ENCODE peak calls at places on chromosome 2, in nine cellular contexts. I, O, A, V, S, P, Y, W and H are unnamed samples.

GRCh38 chr2:152228215-152228614 is 52.7 kb upstream of the STAM2 start:
- DNase-seq in I (no peak), O (no peak), A (no peak), V (no peak), S (no peak), P (no peak), Y (no peak), W (no peak), H (no peak)

GRCh38 chr2:228181098-228182019 is at the start of gene SPHKAP:
- DNase-seq in I (no peak), O (peak; percentile 60), A (no peak), V (peak; percentile 16), S (peak; percentile 78), P (no peak), Y (peak; percentile 87), W (peak; percentile 17), H (peak; percentile 57)

GRCh38 chr2:116716444-116716843 is 1098.0 kb upstream of the DDX18 start:
- DNase-seq in I (no peak), O (no peak), A (no peak), V (no peak), S (no peak), P (no peak), Y (no peak), W (no peak), H (no peak)

GRCh38 chr2:147594038-147594437 is 250.8 kb upstream of the ACVR2A start:
- DNase-seq in I (no peak), O (no peak), A (no peak), V (no peak), S (no peak), P (no peak), Y (no peak), W (no peak), H (no peak)

GRCh38 chr2:98346259-98347236 is at the start of gene CNGA3:
- DNase-seq in I (peak; percentile 71), O (peak; percentile 18), A (no peak), V (no peak), S (peak; percentile 75), P (no peak), Y (peak; percentile 88), W (peak; percentile 50), H (no peak)

GRCh38 chr2:153232474-153232873 is 246.1 kb downstream of the RPRM start:
- DNase-seq in I (no peak), O (no peak), A (no peak), V (no peak), S (no peak), P (no peak), Y (peak; percentile 45), W (no peak), H (no peak)

GRCh38 chr2:240687045-240687740 is 4.5 kb upstream of the AQP12A start:
- DNase-seq in I (peak; percentile 60), O (no peak), A (no peak), V (no peak), S (no peak), P (no peak), Y (no peak), W (no peak), H (no peak)

GRCh38 chr2:120793682-120794403 is 58.2 kb downstream of the GLI2 start:
- DNase-seq in I (no peak), O (no peak), A (no peak), V (no peak), S (no peak), P (no peak), Y (no peak), W (no peak), H (no peak)

GRCh38 chr2:79993144-79993543 is 311.4 kb downstream of the LRRTM1 start:
- DNase-seq in I (no peak), O (no peak), A (no peak), V (no peak), S (no peak), P (no peak), Y (no peak), W (no peak), H (no peak)

GRCh38 chr2:219440388-219441256 is 6.0 kb downstream of the SPEG start:
- DNase-seq in I (no peak), O (no peak), A (no peak), V (peak; percentile 14), S (no peak), P (no peak), Y (peak; percentile 40), W (no peak), H (no peak)

GRCh38 chr2:219443697-219444023 is 9.0 kb downstream of the SPEG start:
- DNase-seq in I (no peak), O (no peak), A (no peak), V (no peak), S (no peak), P (no peak), Y (no peak), W (no peak), H (no peak)

GRCh38 chr2:219443016-219443696 is 8.5 kb downstream of the SPEG start:
- DNase-seq in I (no peak), O (no peak), A (no peak), V (no peak), S (no peak), P (no peak), Y (no peak), W (no peak), H (peak; percentile 33)

GRCh38 chr2:219441451-219442205 is 7.0 kb downstream of the SPEG start:
- DNase-seq in I (peak; percentile 80), O (no peak), A (peak; percentile 33), V (peak; percentile 46), S (peak; percentile 70), P (no peak), Y (peak; percentile 81), W (peak; percentile 82), H (peak; percentile 77)

DNA sequence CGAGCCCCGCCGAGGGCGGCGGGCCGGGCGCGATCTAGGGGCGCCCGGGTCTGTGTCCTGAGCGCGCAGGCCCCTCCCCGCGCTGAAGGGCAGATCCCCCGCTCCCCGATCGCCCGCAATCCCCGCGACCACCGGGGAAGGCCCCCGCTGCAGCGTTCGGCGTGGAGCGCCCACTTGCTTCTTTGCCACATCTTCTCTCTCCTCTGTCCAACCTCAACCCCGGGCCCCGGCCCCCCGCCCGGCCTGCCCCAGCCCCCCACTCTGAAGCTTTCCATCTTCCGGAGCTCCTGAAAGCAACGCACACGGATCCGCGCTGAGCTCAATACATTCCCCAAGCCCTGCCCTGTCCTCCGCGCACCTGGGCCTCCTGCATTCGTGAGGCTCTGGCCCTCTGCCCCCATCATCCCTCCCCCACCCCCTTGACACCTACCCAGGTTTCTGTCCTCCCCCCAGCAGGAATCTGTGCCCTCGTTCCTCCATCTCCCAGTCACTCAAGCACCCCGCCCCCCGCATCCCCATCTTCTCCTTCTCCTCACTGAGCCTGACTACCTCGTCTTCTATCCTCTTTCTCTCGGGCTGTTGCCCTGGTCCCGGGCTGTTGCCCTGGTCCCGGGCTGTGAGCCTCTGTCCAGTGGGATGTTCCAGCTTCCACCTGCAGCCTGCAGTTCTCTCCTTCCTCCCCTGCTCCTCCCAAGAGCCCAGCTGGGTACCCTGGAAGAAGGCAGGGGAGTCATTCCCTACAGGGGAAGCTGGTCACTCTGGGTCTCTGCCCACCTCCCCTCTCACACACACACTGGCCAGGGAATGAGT is 7.8 kb downstream of the SPEG start:
- DNase-seq in I (no peak), O (no peak), A (no peak), V (no peak), S (no peak), P (no peak), Y (peak; percentile 69), W (no peak), H (no peak)
- H3K4me3 ChIP-seq in I (peak overlapping the region; percentile 62), O (peak overlapping the region; percentile 67), A (peak overlapping the region; percentile 46), V (peak overlapping the region; percentile 90), S (peak overlapping the region; percentile 85), P (peak overlapping the region; percentile 41), Y (peak overlapping the region; percentile 64), W (peak overlapping the region; percentile 88), H (peak overlapping the region; percentile 60)

GRCh38 chr2:131047920-131048560 is 45.2 kb downstream of the FAM168B start:
- DNase-seq in I (no peak), O (no peak), A (no peak), V (no peak), S (no peak), P (no peak), Y (no peak), W (no peak), H (no peak)
- H3K4me1 ChIP-seq in I (no peaks in the 10 kb centered on the region), O (no peaks in the 10 kb centered on the region), A (no peaks in the 10 kb centered on the region), V (no peaks in the 10 kb centered on the region), S (no peaks in the 10 kb centered on the region), P (no peaks in the 10 kb centered on the region), Y (no peaks in the 10 kb centered on the region), W (no peaks in the 10 kb centered on the region), H (no peaks in the 10 kb centered on the region)

DNA sequence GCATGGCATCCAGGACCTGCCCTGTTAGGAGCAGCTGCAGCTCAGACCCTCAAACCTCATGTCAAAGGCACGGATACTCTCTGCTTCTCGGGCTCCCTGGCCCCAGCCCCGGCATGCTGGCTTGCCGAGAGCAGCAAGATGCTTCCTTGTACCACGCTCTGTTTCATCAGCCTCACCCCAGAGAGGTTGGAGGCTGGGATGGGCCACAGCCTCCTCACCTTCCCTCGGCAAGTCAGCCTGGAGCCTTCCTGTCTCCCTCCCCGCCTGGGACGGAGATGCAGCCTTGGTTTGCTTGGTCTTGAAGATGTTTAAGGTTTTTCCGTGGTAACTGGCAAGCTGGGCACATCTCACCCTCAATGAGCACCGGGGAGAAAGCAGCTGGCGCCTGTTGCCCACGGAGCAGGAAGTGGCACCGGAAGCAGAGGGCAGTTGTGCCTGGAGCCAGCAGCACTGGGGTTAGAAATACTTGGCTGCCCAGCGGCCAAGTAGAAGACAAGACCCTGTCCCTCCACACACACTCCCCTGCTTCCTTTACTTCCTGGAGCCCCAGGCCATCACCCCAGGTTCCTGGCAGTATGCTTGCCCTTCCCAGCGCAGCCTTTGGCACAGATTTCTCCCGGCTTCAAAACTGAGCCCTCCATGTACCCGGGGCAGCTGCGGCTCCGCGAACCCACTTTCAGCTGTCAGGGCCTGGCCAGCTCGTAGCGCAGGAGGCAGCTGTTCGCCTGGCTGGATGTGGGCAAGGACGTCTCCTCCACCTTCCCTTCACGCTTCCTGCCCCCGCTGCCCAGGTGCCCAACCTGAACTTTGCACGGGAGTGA is 17.4 kb downstream of the FBLN7 start:
- DNase-seq in I (no peak), O (no peak), A (peak; percentile 30), V (no peak), S (no peak), P (no peak), Y (no peak), W (no peak), H (no peak)
- TF ChIP-seq CTCF in I (no peak), O (no peak), A (no peak), V (no peak), S (no peak), P (no peak), Y (no peak), W (no peak), H (no peak)

DNA sequence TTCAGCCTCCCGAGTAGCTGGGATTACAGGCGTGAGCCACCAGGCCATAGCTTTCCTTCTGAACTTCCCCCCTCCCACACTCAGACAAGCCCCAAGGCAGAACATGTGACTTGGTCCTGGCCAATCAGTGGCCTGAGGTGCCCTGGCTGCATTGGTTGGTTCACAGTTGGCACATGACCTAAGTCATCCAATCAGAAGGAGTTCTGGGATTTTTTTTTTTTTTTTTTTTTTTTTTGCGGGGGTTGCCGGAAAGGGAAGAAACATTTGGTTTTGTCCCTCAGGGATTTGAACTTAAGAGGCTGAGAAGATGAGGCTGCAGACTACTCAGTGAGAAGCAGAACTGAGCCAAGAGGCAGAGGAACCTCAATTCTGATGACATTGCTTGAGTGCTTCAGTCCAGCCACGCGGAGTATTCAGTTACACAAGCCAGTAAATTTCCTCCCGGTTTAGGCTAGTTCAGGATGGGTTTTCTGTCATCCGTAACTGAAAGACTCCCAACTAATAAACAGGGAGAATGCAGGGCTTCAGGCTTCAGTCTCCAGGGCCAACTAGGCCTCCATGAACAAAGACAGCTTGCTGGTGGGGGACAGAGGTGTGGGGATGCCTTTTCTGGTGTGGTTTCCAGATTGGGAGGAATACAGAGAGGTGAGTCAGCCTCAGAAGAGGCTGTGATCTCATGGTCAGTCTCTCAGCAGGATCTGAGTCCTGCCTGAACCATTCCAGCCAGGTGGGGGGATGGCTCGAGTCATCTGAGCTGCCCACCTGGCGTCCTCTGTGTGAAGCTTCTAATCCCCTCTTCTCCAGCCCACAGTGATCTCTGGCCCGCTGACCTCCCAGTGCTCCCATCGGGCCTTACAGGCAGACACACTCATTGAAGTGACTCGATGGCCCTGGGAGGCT is 9.2 kb downstream of the PTMA start:
- DNase-seq in I (no peak), O (no peak), A (no peak), V (peak; percentile 75), S (no peak), P (peak; percentile 45), Y (peak; percentile 77), W (no peak), H (peak; percentile 56)
- H3K4me3 ChIP-seq in I (no peak overlapping the region), O (no peak overlapping the region), A (no peak overlapping the region), V (no peak overlapping the region), S (no peak overlapping the region), P (no peak overlapping the region), Y (no peak overlapping the region), W (no peak overlapping the region), H (no peak overlapping the region)